ENCODE peak calls at places on chromosome X, in eight cellular contexts. R is GM06990, A is kidney, S is adrenal gland, G is AG09319, Q is progenitor cell of endocrine pancreas, U is astrocyte of the spinal cord, L is lower leg skin. M is an unnamed sample.

GRCh38 chrX:119870626-119871131 is 854 bp downstream of the RNF113A start:
- DNase-seq in R (no peak), A (no peak), S (peak; percentile 25), G (no peak), Q (no peak), U (peak; percentile 17), L (no peak), M (no peak)

GRCh38 chrX:150690126-150690525 is 3.1 kb upstream of the MTMR1 start:
- DNase-seq in R (no peak), A (no peak), S (peak; percentile 24), G (peak; percentile 45), Q (no peak), U (peak; percentile 93), L (no peak), M (no peak)

GRCh38 chrX:106752101-106752678 is 25.7 kb downstream of the RNF128 start:
- DNase-seq in R (no peak), A (no peak), S (no peak), G (no peak), Q (no peak), U (peak; percentile 19), L (no peak), M (no peak)

GRCh38 chrX:154469114-154469513 is 10.0 kb downstream of the LAGE3 start:
- DNase-seq in R (no peak), A (no peak), S (no peak), G (no peak), Q (no peak), U (no peak), L (no peak), M (no peak)

GRCh38 chrX:67724359-67725110 is 180.7 kb downstream of the AR start:
- DNase-seq in R (no peak), A (no peak), S (no peak), G (no peak), Q (no peak), U (peak; percentile 17), L (no peak), M (no peak)

GRCh38 chrX:147191361-147191760 is 376.8 kb upstream of the CXorf51A start:
- DNase-seq in R (no peak), A (no peak), S (no peak), G (no peak), Q (no peak), U (no peak), L (no peak), M (no peak)

GRCh38 chrX:119655125-119655524 is 37.8 kb downstream of the SEPTIN6 start:
- DNase-seq in R (no peak), A (no peak), S (peak; percentile 71), G (no peak), Q (no peak), U (peak; percentile 80), L (no peak), M (no peak)

GRCh38 chrX:42708222-42708621 is 69.7 kb downstream of the PPP1R2C start:
- DNase-seq in R (no peak), A (no peak), S (no peak), G (no peak), Q (no peak), U (peak; percentile 44), L (no peak), M (no peak)

GRCh38 chrX:115642895-115643530 is 82.0 kb downstream of the PLS3 start:
- DNase-seq in R (peak; percentile 31), A (no peak), S (peak; percentile 34), G (peak; percentile 68), Q (peak; percentile 17), U (peak; percentile 84), L (peak; percentile 51), M (no peak)

GRCh38 chrX:101977091-101977490 is 45.3 kb upstream of the ZMAT1 start:
- DNase-seq in R (no peak), A (no peak), S (no peak), G (no peak), Q (no peak), U (no peak), L (no peak), M (no peak)

GRCh38 chrX:72100824-72101351 is 30.8 kb downstream of the RTL5 start:
- DNase-seq in R (peak; percentile 70), A (no peak), S (no peak), G (no peak), Q (no peak), U (no peak), L (no peak), M (no peak)

GRCh38 chrX:151695583-151695930 is 299 bp downstream of the PRRG3 start:
- DNase-seq in R (no peak), A (no peak), S (no peak), G (no peak), Q (no peak), U (no peak), L (no peak), M (no peak)

GRCh38 chrX:12210921-12211320 is 72.6 kb downstream of the FRMPD4 start:
- DNase-seq in R (no peak), A (no peak), S (no peak), G (no peak), Q (no peak), U (peak; percentile 23), L (no peak), M (no peak)

GRCh38 chrX:74420194-74421035 is 878 bp upstream of the SLC16A2 start:
- DNase-seq in R (no peak), A (peak; percentile 90), S (peak; percentile 85), G (peak; percentile 51), Q (peak; percentile 48), U (peak; percentile 58), L (peak; percentile 34), M (peak; percentile 75)

GRCh38 chrX:627510-627964 is 3.1 kb upstream of the SHOX start:
- DNase-seq in R (no peak), A (no peak), S (no peak), G (no peak), Q (no peak), U (no peak), L (peak; percentile 6), M (no peak)

GRCh38 chrX:1380672-1381233 is 11.2 kb downstream of the SLC25A6 start:
- DNase-seq in R (no peak), A (peak; percentile 60), S (no peak), G (no peak), Q (no peak), U (no peak), L (no peak), M (no peak)

GRCh38 chrX:153623310-153624029 is 23.5 kb upstream of the DUSP9 start:
- DNase-seq in R (no peak), A (peak; percentile 68), S (no peak), G (no peak), Q (no peak), U (no peak), L (no peak), M (no peak)

GRCh38 chrX:105323951-105324350 is 103.5 kb upstream of the TEX13A start:
- DNase-seq in R (no peak), A (no peak), S (no peak), G (no peak), Q (no peak), U (peak; percentile 66), L (no peak), M (no peak)

GRCh38 chrX:46381630-46382029 is 163.6 kb downstream of the ZNF674 start:
- DNase-seq in R (peak; percentile 9), A (no peak), S (peak; percentile 21), G (no peak), Q (no peak), U (no peak), L (no peak), M (no peak)

GRCh38 chrX:46383006-46383405 is 162.2 kb downstream of the ZNF674 start:
- DNase-seq in R (no peak), A (no peak), S (no peak), G (no peak), Q (no peak), U (no peak), L (no peak), M (no peak)

GRCh38 chrX:46382595-46382994 is 162.6 kb downstream of the ZNF674 start:
- DNase-seq in R (no peak), A (no peak), S (no peak), G (no peak), Q (no peak), U (no peak), L (no peak), M (no peak)

GRCh38 chrX:46386511-46386910 is 158.7 kb downstream of the ZNF674 start:
- DNase-seq in R (no peak), A (no peak), S (no peak), G (no peak), Q (no peak), U (no peak), L (no peak), M (no peak)
- TF ChIP-seq CTCF in R (peak; percentile 43), A (no peak), S (peak; percentile 8), G (peak; percentile 19), Q (peak; percentile 18), U (peak; percentile 27), L (no peak), M (peak; percentile 56)

GRCh38 chrX:78886550-78886949 is 58.6 kb upstream of the P2RY10 start:
- DNase-seq in R (peak; percentile 1), A (no peak), S (no peak), G (no peak), Q (no peak), U (peak; percentile 5), L (no peak), M (no peak)
- TF ChIP-seq CTCF in R (peak; percentile 46), A (no peak), S (peak; percentile 14), G (peak; percentile 40), Q (peak; percentile 47), U (peak; percentile 27), L (no peak), M (peak; percentile 65)

GRCh38 chrX:155966876-155967275 is 30.6 kb upstream of the IL9R start:
- DNase-seq in R (no peak), A (no peak), S (peak; percentile 16), G (no peak), Q (no peak), U (no peak), L (no peak), M (no peak)
- TF ChIP-seq CTCF in R (peak; percentile 74), A (peak; percentile 40), S (no peak), G (peak; percentile 3), Q (peak; percentile 50), U (peak; percentile 3), L (no peak), M (peak; percentile 68)

GRCh38 chrX:9520211-9520590 is 55.3 kb downstream of the TBL1X start:
- DNase-seq in R (no peak), A (no peak), S (no peak), G (no peak), Q (no peak), U (no peak), L (no peak), M (no peak)
- TF ChIP-seq CTCF in R (no peak), A (no peak), S (no peak), G (no peak), Q (no peak), U (no peak), L (no peak), M (no peak)

DNA sequence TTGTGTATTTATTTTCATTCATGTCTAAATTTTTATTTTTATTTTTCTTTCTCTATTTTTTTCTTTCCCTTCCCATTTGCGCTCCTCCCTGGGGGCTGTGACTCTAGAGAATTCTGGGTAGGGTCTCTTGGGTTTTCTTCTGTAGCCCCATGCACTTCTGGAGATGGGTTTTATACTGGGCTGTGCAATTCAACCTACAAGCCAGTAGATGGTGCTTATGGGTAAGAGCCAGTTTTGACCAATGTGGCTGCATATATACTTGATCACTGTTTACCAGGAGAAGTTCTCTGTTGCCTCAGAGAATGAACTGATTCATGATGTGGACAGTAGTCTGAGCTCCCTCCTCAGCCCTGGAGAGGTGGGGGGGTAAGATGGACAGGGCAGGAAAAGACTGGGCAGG is 614.6 kb downstream of the PCDH19 start:
- DNase-seq in R (no peak), A (no peak), S (no peak), G (no peak), Q (no peak), U (no peak), L (no peak), M (no peak)
- TF ChIP-seq CTCF in R (peak; percentile 28), A (no peak), S (no peak), G (peak; percentile 20), Q (no peak), U (no peak), L (no peak), M (peak; percentile 47)

M was measured in type B pancreatic cell.